ENCODE peak calls at places on chromosomes 2 and 18, in four cellular contexts. D is heart right ventricle, Z is OCI-LY7, X is left lung. T is an unnamed sample.

GRCh38 chr2:30231726-30232026 is 342 bp downstream of the LBH start:
- DNase-seq in X (no peak), D (no peak), Z (no peak), T (no peak)

GRCh38 chr2:28350196-28350595 is 42.5 kb upstream of the FOSL2 start:
- DNase-seq in D (no peak), Z (no peak), X (peak; percentile 10), T (no peak)

GRCh38 chr2:141331127-141331526 is 799.7 kb downstream of the LRP1B start:
- DNase-seq in D (no peak), Z (no peak), X (no peak), T (peak; percentile 2)

GRCh38 chr18:3402962-3403585 is 46.9 kb upstream of the TGIF1 start:
- DNase-seq in Z (peak; percentile 68), D (no peak), X (no peak), T (no peak)

GRCh38 chr2:127829845-127830246 is 18.9 kb upstream of the WDR33 start:
- DNase-seq in X (peak; percentile 40), Z (peak; percentile 98), D (no peak), T (no peak)

GRCh38 chr2:178072383-178073301 is at the start of gene PDE11A:
- DNase-seq in X (peak; percentile 85), Z (no peak), D (peak; percentile 56), T (peak; percentile 90)

GRCh38 chr2:153880926-153881325 is 9.2 kb downstream of the GALNT13 start:
- DNase-seq in Z (no peak), X (no peak), D (no peak), T (no peak)

GRCh38 chr2:162768646-162769045 is 69.9 kb downstream of the KCNH7 start:
- DNase-seq in X (no peak), Z (no peak), D (no peak), T (no peak)

GRCh38 chr2:193088026-193088425 is 893.3 kb upstream of the TMEFF2 start:
- DNase-seq in X (no peak), D (no peak), Z (no peak), T (no peak)

GRCh38 chr18:51287818-51288508 is 90.5 kb upstream of the MEX3C start:
- DNase-seq in X (no peak), D (no peak), Z (no peak), T (no peak)

GRCh38 chr18:21743166-21743831 is 2.7 kb downstream of the MIB1 start:
- DNase-seq in D (no peak), Z (no peak), X (no peak), T (no peak)

GRCh38 chr2:49251766-49252165 is 97.5 kb upstream of the FSHR start:
- DNase-seq in Z (no peak), X (no peak), D (no peak), T (peak; percentile 3)

GRCh38 chr2:74538881-74539339 is 9.2 kb downstream of the HTRA2 start:
- DNase-seq in Z (no peak), D (no peak), X (no peak), T (no peak)

GRCh38 chr2:72084584-72084976 is 63.1 kb downstream of the CYP26B1 start:
- DNase-seq in X (no peak), D (no peak), Z (no peak), T (no peak)

GRCh38 chr18:23453657-23454011 is 547 bp downstream of the RIOK3 start:
- DNase-seq in D (no peak), X (no peak), Z (peak; percentile 29), T (peak; percentile 26)

GRCh38 chr2:234722176-234722575 is 225.3 kb upstream of the ARL4C start:
- DNase-seq in X (no peak), Z (no peak), D (no peak), T (no peak)

GRCh38 chr2:174846941-174847938 is 83.0 kb upstream of the CHRNA1 start:
- DNase-seq in D (peak; percentile 30), X (no peak), Z (no peak), T (no peak)

GRCh38 chr2:233414777-233415570 is 60.7 kb downstream of the DGKD start:
- DNase-seq in D (no peak), X (peak; percentile 66), Z (no peak), T (peak; percentile 95)

GRCh38 chr2:12318427-12319057 is 398.2 kb upstream of the TRIB2 start:
- DNase-seq in Z (no peak), D (no peak), X (no peak), T (peak; percentile 91)

GRCh38 chr2:210224660-210225460 is at the start of gene ACADL:
- DNase-seq in X (peak; percentile 71), Z (no peak), D (peak; percentile 7), T (peak; percentile 62)

GRCh38 chr2:101596346-101596745 is 101.2 kb upstream of the MAP4K4 start:
- DNase-seq in Z (no peak), D (no peak), X (no peak), T (no peak)
- H3K36me3 ChIP-seq in Z (no peaks in the 10 kb centered on the region), D (no peaks in the 10 kb centered on the region), X (no peaks in the 10 kb centered on the region), T (no peaks in the 10 kb centered on the region)

GRCh38 chr2:190930411-190930810 is 49.8 kb downstream of the GLS start:
- DNase-seq in X (no peak), Z (no peak), D (no peak), T (no peak)
- H3K36me3 ChIP-seq in X (no peaks in the 10 kb centered on the region), Z (peaks cover 64% of the 10 kb centered on the region), D (no peaks in the 10 kb centered on the region), T (peaks cover 82% of the 10 kb centered on the region)

GRCh38 chr2:238176565-238176964 is 17.8 kb downstream of the ERFE start:
- DNase-seq in X (no peak), Z (no peak), D (no peak), T (no peak)

GRCh38 chr2:238187618-238188548 is 15.6 kb downstream of the ILKAP start:
- DNase-seq in X (no peak), Z (no peak), D (no peak), T (no peak)

GRCh38 chr2:238180554-238180953 is 21.8 kb downstream of the ERFE start:
- DNase-seq in D (no peak), Z (no peak), X (no peak), T (no peak)

GRCh38 chr2:238183846-238184245 is 19.6 kb downstream of the ILKAP start:
- DNase-seq in Z (no peak), X (no peak), D (no peak), T (no peak)

GRCh38 chr2:238182362-238182761 is 21.1 kb downstream of the ILKAP start:
- DNase-seq in Z (no peak), D (no peak), X (no peak), T (no peak)
- H3K36me3 ChIP-seq in Z (peaks cover 98% of the 10 kb centered on the region), D (peaks cover 4% of the 10 kb centered on the region), X (peaks cover 18% of the 10 kb centered on the region), T (peaks cover 92% of the 10 kb centered on the region)

DNA sequence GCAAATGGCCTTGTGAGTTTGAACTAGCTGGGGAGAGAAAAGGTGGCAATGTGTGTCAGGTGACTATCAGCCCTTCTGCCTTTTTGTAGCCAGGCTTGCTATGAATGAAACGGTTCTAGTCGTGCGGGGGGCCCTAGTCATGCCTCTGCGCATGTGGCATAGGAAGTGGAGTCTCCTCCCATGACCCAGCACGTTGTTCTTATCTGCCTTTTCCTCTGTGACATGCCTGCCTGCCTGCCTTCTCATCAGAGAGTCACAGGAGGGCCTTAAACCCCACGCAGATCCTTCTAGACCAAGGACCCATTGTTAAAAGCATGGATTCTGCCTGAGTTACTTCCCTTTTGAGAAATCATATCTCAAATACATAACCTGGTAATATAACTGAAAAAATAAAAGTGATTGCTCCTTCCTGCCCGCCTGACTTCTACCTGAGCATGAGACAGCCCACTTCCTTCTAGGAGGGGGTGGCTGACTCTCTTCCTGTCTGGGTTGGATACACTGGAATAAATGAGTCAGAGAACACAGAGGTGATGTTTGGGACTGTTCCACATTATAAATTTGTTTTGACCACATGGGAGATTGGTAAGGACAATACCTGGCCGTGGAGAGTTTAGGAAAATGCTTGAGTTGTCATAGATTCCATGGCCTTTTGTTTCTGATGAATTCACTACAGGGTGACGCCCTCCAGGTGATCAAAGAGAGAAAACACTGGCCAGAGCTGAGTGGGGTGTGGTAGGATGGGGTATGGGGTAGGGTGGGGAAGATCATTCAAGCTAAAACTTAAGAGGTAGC is 49.8 kb downstream of the FBLN7 start:
- DNase-seq in Z (peak; percentile 44), D (no peak), X (no peak), T (no peak)
- H3K36me3 ChIP-seq in Z (no peaks in the 10 kb centered on the region), D (no peaks in the 10 kb centered on the region), X (no peaks in the 10 kb centered on the region), T (no peaks in the 10 kb centered on the region)

GRCh38 chr2:10439971-10440370 is 8.2 kb downstream of the ODC1 start:
- DNase-seq in X (no peak), Z (no peak), D (no peak), T (no peak)
- H3K36me3 ChIP-seq in X (no peaks in the 10 kb centered on the region), Z (peaks cover 72% of the 10 kb centered on the region), D (peaks cover 3% of the 10 kb centered on the region), T (peaks cover 64% of the 10 kb centered on the region)

GRCh38 chr2:65097844-65098243 is 32.1 kb downstream of the RAB1A start:
- DNase-seq in Z (no peak), X (no peak), D (no peak), T (no peak)
- H3K36me3 ChIP-seq in Z (peaks cover 93% of the 10 kb centered on the region), X (no peaks in the 10 kb centered on the region), D (peaks cover 4% of the 10 kb centered on the region), T (peaks cover 55% of the 10 kb centered on the region)

GRCh38 chr18:36031407-36031806 is 36.0 kb downstream of the RPRD1A start:
- DNase-seq in Z (peak; percentile 24), D (no peak), X (no peak), T (no peak)

GRCh38 chr18:36038102-36038663 is 29.2 kb downstream of the RPRD1A start:
- DNase-seq in D (no peak), Z (no peak), X (no peak), T (no peak)

GRCh38 chr18:36034299-36034895 is 33.0 kb downstream of the RPRD1A start:
- DNase-seq in X (no peak), D (no peak), Z (no peak), T (no peak)

GRCh38 chr18:36031903-36032302 is 35.5 kb downstream of the RPRD1A start:
- DNase-seq in Z (no peak), D (no peak), X (no peak), T (no peak)

DNA sequence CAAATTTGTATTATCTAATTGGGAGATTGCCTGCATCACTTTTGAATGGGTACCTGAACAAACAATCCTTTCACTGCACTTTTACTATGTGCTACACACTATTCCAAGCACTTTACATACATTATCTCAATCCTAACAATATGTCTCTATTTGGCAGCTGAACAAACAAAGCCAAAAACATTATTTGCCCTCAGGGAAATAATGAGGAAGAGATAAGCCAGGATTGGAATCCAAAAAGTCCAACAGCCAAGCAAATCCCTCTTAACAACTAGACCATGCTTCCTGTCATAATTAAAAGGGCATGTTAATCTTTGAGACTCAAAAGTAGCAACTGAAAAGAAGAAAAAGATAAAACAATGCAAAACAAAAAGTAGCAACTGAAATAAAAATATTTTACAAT is 32.1 kb downstream of the RPRD1A start:
- DNase-seq in D (no peak), X (no peak), Z (no peak), T (no peak)
- H3K36me3 ChIP-seq in D (no peaks in the 10 kb centered on the region), X (no peaks in the 10 kb centered on the region), Z (peaks cover 63% of the 10 kb centered on the region), T (peaks cover 22% of the 10 kb centered on the region)

DNA sequence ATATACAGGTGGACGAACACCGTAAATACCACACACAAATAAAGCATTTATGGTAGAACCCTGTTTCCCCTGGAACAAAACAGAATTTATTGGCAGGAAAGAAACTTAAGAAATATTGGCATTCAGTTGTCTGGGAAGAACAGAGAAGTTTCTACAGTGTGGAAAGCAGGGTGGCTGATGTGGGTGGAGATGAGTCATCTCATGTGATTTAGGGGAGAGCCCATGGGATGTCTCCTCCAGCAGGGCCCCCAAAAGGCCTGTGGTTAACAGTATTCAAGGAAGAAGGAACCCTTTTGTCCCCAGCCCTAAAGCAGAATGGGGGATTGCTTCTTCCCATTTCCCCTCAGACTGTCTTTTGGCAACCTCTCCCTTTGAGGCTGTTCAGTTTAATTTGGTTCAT is 24.2 kb downstream of the SIX3 start:
- DNase-seq in D (no peak), X (peak; percentile 48), Z (no peak), T (no peak)
- H3K36me3 ChIP-seq in D (no peaks in the 10 kb centered on the region), X (no peaks in the 10 kb centered on the region), Z (no peaks in the 10 kb centered on the region), T (no peaks in the 10 kb centered on the region)